ENCODE peak calls at places on chromosomes 13 and 19, in six cellular contexts. P, V, F, A, N and X are unnamed samples.

GRCh38 chr19:2291185-2291751 is 9.3 kb upstream of the PEAK3 start:
- DNase-seq in P (no peak), V (no peak), F (no peak), A (no peak), N (no peak), X (no peak)

GRCh38 chr19:18386543-18387251 is 739 bp downstream of the GDF15 start:
- DNase-seq in P (no peak), V (no peak), F (no peak), A (peak), N (peak), X (no peak)

GRCh38 chr19:3367572-3368440 is 1.4 kb downstream of the NFIC start:
- DNase-seq in P (no peak), V (no peak), F (no peak), A (no peak), N (peak), X (no peak)

GRCh38 chr19:778910-779653 is 18.2 kb upstream of the PTBP1 start:
- DNase-seq in P (no peak), V (no peak), F (no peak), A (peak), N (peak), X (no peak)

GRCh38 chr13:63636231-63636993 is 2220.8 kb upstream of the PCDH20 start:
- DNase-seq in P (peak), V (peak), F (no peak), A (peak), N (peak), X (peak)

GRCh38 chr13:76009491-76009890 is 373.4 kb downstream of the LMO7 start:
- DNase-seq in P (no peak), V (no peak), F (no peak), A (no peak), N (no peak), X (no peak)

GRCh38 chr19:19900574-19901444 is at the start of gene ZNF93:
- DNase-seq in P (no peak), V (peak), F (peak), A (no peak), N (peak), X (peak)

GRCh38 chr13:51679616-51680015 is 95.4 kb downstream of the WDFY2 start:
- DNase-seq in P (no peak), V (no peak), F (no peak), A (no peak), N (no peak), X (no peak)

GRCh38 chr19:36121486-36122124 is 6.3 kb downstream of the TBCB start:
- DNase-seq in P (no peak), V (no peak), F (no peak), A (no peak), N (no peak), X (no peak)

GRCh38 chr13:91045351-91046034 is 302.0 kb upstream of the MIR17HG start:
- DNase-seq in P (peak), V (no peak), F (no peak), A (peak), N (peak), X (no peak)

GRCh38 chr13:84684804-84685203 is 802.5 kb upstream of the SLITRK1 start:
- DNase-seq in P (no peak), V (no peak), F (no peak), A (no peak), N (no peak), X (no peak)

GRCh38 chr19:33800012-33800680 is 3.5 kb downstream of the KCTD15 start:
- DNase-seq in P (no peak), V (no peak), F (no peak), A (no peak), N (no peak), X (no peak)

GRCh38 chr19:49512970-49513745 is 697 bp downstream of the FCGRT start:
- DNase-seq in P (no peak), V (peak), F (peak), A (no peak), N (peak), X (no peak)

GRCh38 chr19:48400018-48400742 is 6.7 kb downstream of the GRIN2D start:
- DNase-seq in P (peak), V (peak), F (no peak), A (peak), N (peak), X (peak)

GRCh38 chr13:112124100-112124499 is 57.2 kb downstream of the SOX1 start:
- DNase-seq in P (peak), V (no peak), F (no peak), A (no peak), N (no peak), X (no peak)

GRCh38 chr13:27770809-27771208 is 21.5 kb upstream of the GSX1 start:
- DNase-seq in P (peak), V (no peak), F (no peak), A (peak), N (peak), X (no peak)

GRCh38 chr13:113542751-113543424 is 41.7 kb upstream of the TFDP1 start:
- DNase-seq in P (no peak), V (no peak), F (no peak), A (no peak), N (no peak), X (no peak)